ENCODE peak calls at places on chromosomes 4 and X, in four cellular contexts. H is A549, Z is HepG2, W is HCT116. P is an unnamed sample.

GRCh38 chrX:42930951-42931350 is 153.0 kb upstream of the PPP1R2C start:
- ATAC-seq in W (no peak), H (no peak), Z (no peak), P (no peak)

GRCh38 chr4:129623233-129623632 is 527.3 kb downstream of the C4orf33 start:
- ATAC-seq in W (no peak), H (no peak), Z (no peak), P (no peak)

GRCh38 chrX:155881158-155881993 is at the start of gene VAMP7:
- ATAC-seq in W (peak; percentile 99), Z (peak; percentile 100), H (peak; percentile 100), P (peak; percentile 99)

GRCh38 chr4:152917533-152918395 is 18.4 kb upstream of the FHDC1 start:
- ATAC-seq in H (no peak), Z (no peak), W (no peak), P (no peak)

GRCh38 chr4:80101768-80102116 is 28.7 kb upstream of the ANTXR2 start:
- ATAC-seq in H (no peak), Z (no peak), W (no peak), P (no peak)

GRCh38 chrX:19912-20571 is 261.1 kb upstream of the PLCXD1 start:
- ATAC-seq in H (no peak), Z (peak; percentile 78), W (peak; percentile 53), P (peak; percentile 56)

GRCh38 chrX:48852857-48853256 is 17.4 kb upstream of the PCSK1N start:
- ATAC-seq in W (no peak), Z (no peak), H (no peak), P (no peak)

GRCh38 chrX:19344207-19344534 is 444 bp downstream of the PDHA1 start:
- ATAC-seq in Z (no peak), H (peak; percentile 64), W (no peak), P (no peak)

GRCh38 chr4:1683371-1683902 is 676 bp downstream of the FAM53A start:
- ATAC-seq in H (no peak), W (no peak), Z (no peak), P (peak; percentile 37)

DNA sequence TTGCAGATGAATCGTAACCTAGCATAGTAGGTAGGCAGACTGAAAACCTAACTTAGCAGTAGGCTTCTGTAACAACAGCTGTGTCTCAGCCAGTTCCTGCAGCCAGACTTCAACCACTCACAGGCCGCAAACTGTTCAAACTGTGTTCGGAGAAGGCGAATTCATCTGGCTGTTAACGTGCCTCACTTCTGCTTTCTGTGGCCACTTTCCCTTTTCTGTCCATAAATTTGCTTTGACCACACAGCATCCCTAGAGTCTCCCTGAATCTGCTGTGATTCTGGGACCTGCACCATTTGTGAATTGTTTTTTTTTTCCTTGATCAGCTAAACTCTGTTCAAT is 15.3 kb downstream of the HTT-AS start:
- ATAC-seq in Z (no peak), W (no peak), H (no peak), P (no peak)
- TF ChIP-seq POLR2A in Z (no peak), W (no peak), H (no peak), P (no peak)

DNA sequence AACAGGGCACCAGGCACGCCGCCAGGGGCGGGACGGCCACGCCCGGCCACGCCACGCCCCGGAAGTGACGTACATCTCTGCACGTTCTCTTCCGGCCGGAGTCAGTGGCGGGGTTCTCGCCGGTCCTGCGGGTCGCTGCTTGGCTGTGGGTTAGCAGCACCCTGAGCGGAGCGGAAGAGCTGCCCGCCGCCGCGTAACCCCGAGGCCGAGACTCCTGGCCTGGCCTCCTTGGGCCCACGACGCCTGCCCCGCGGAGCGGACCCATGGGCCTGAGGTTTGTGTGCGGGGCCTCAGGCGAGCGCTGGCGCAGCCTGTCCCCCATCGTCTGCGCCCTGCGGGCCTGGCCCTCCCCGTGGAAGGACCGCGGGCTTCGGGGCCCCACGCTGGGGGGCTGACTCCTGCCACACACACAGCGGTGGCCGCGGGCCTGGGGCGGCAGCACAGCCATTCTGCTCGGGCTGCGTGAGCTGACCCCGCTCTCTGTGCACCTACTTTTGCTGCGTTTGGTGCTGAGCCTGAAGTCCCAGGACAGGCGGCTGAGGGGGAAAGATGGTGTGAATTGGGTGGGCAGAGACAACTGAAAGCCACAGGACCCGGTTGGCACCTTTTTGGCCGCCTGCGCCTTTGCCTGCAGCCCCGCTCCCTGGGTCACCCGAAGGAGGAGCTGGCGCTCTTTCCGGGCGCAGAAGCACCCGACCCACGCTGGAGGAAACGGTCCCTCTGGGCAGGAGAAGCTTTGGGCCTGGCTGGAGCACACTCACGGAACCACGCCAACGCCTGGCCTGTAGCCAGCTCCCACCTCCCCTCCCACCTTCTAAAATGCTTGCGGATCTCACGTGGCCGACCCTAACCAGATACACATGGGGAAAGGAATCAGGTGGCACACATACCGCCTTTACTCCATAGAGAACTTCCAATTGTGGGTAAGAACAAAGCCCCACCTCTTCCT is 28.1 kb downstream of the NOP14 start:
- ATAC-seq in Z (peak; percentile 62), H (peak; percentile 65), W (peak; percentile 49), P (peak; percentile 88)
- TF ChIP-seq POLR2A in Z (peak; percentile 79), H (peak; percentile 92), W (peak; percentile 91), P (peak; percentile 93)

GRCh38 chr4:177558995-177559394 is 116.8 kb upstream of the AGA start:
- ATAC-seq in W (no peak), H (no peak), Z (no peak), P (no peak)
- TF ChIP-seq POLR2A in W (no peak), H (no peak), Z (no peak), P (no peak)

GRCh38 chr4:105145913-105146285 is 777 bp upstream of the TET2 start:
- ATAC-seq in H (peak; percentile 53), Z (peak; percentile 40), W (peak; percentile 21), P (peak; percentile 15)
- TF ChIP-seq POLR2A in H (no peak), Z (no peak), W (no peak), P (no peak)

GRCh38 chrX:103311401-103311785 is 603 bp upstream of the BEX2 start:
- ATAC-seq in W (no peak), Z (no peak), H (no peak), P (no peak)

GRCh38 chrX:103309860-103310591 is 764 bp downstream of the BEX2 start:
- ATAC-seq in W (peak; percentile 53), H (peak; percentile 14), Z (no peak), P (no peak)

GRCh38 chrX:103310592-103311400 is at the start of gene BEX2:
- ATAC-seq in H (peak; percentile 99), W (peak; percentile 97), Z (peak; percentile 61), P (peak; percentile 87)
- TF ChIP-seq POLR2A in H (no peak), W (peak; percentile 40), Z (no peak), P (no peak)

GRCh38 chr4:102344520-102344954 is 745 bp downstream of the SLC39A8 start:
- ATAC-seq in W (peak; percentile 79), Z (peak; percentile 90), H (peak; percentile 86), P (peak; percentile 71)
- TF ChIP-seq POLR2A in W (no peak), Z (no peak), H (peak; percentile 32), P (no peak)

GRCh38 chr4:52102587-52102986 is 51.5 kb downstream of the SPATA18 start:
- ATAC-seq in W (no peak), Z (no peak), H (no peak), P (no peak)

GRCh38 chr4:52100062-52100461 is 49.0 kb downstream of the SPATA18 start:
- ATAC-seq in H (no peak), Z (no peak), W (no peak), P (no peak)

GRCh38 chr4:52106142-52106541 is 55.0 kb downstream of the SPATA18 start:
- ATAC-seq in H (no peak), Z (no peak), W (no peak), P (no peak)

GRCh38 chr4:52105276-52105675 is 54.2 kb downstream of the SPATA18 start:
- ATAC-seq in Z (no peak), H (no peak), W (no peak), P (no peak)

GRCh38 chr4:52103314-52103713 is 52.2 kb downstream of the SPATA18 start:
- ATAC-seq in H (no peak), Z (peak; percentile 58), W (no peak), P (no peak)
- TF ChIP-seq POLR2A in H (no peak), Z (no peak), W (no peak), P (no peak)

DNA sequence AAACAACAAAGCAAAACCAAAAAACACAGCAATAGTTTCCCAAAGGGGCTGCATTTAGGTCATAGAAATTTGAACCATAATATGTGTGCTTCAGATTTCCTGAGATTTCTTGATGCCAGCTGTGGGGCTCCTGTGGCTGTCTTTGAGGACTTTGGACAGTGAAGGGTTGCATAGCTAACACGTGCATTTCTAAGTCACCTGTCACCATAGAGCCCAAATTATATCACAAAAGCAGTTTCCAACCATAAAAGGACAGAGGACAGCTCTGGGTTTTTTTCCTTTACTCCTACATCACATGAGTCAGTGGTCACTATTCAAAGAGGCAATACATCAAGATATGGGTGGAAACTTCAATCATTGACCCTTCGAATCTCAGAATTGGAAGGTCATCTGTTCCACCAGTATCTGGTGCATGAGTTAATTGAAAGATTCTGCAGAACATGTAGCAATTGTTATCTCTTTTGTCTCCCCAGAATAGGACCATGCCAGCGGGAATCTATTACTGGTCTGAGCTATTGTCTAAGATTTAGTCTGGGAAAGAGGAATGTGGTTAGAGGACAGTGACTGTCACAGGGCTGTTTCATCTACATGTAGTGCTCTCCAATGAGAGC is 133.6 kb downstream of the AASDH start:
- ATAC-seq in Z (no peak), W (no peak), H (no peak), P (no peak)
- TF ChIP-seq POLR2A in Z (no peak), W (no peak), H (no peak), P (no peak)

GRCh38 chr4:109559983-109560686 is at the start of gene MCUB:
- ATAC-seq in W (peak; percentile 95), H (peak; percentile 98), Z (peak; percentile 97), P (peak; percentile 96)
- TF ChIP-seq POLR2A in W (no peak), H (peak; percentile 43), Z (no peak), P (peak; percentile 57)

P was measured in gastroesophageal sphincter.